ENCODE peak calls at places on chromosome 5, in six cellular contexts. One of them, this sample, is unnamed.

GRCh38 chr5:10355071-10355889 is 1.8 kb downstream of the MARCHF6 start:
- DNase-seq in GM23338: no peak
- DNase-seq in activated CD4-positive, alpha-beta T cell treated with anti-CD3 and anti-CD28 coated beads for 48 hours: peak
- DNase-seq in stimulated activated CD4-positive, alpha-beta T cell treated with anti-CD3 and anti-CD28 coated beads, Interleukin-1b, Interleukin-23, amount 100 ng/mL, for 24 hours: no peak
- DNase-seq in frontal cortex: no peak
- DNase-seq in retinal pigment epithelial cell: no peak
- DNase-seq in this sample: no peak

GRCh38 chr5:95626701-95627100 is 6.8 kb downstream of the GPR150 start:
- DNase-seq in GM23338: no peak
- DNase-seq in activated CD4-positive, alpha-beta T cell treated with anti-CD3 and anti-CD28 coated beads for 48 hours: no peak
- DNase-seq in stimulated activated CD4-positive, alpha-beta T cell treated with anti-CD3 and anti-CD28 coated beads, Interleukin-1b, Interleukin-23, amount 100 ng/mL, for 24 hours: no peak
- DNase-seq in frontal cortex: no peak
- DNase-seq in retinal pigment epithelial cell: no peak
- DNase-seq in this sample: no peak

GRCh38 chr5:69083412-69083811 is 10.4 kb upstream of the SLC30A5 start:
- DNase-seq in GM23338: peak
- DNase-seq in activated CD4-positive, alpha-beta T cell treated with anti-CD3 and anti-CD28 coated beads for 48 hours: no peak
- DNase-seq in stimulated activated CD4-positive, alpha-beta T cell treated with anti-CD3 and anti-CD28 coated beads, Interleukin-1b, Interleukin-23, amount 100 ng/mL, for 24 hours: no peak
- DNase-seq in frontal cortex: no peak
- DNase-seq in retinal pigment epithelial cell: no peak
- DNase-seq in this sample: no peak

GRCh38 chr5:21058290-21058689 is 1070.3 kb upstream of the CDH18 start:
- DNase-seq in GM23338: no peak
- DNase-seq in activated CD4-positive, alpha-beta T cell treated with anti-CD3 and anti-CD28 coated beads for 48 hours: no peak
- DNase-seq in stimulated activated CD4-positive, alpha-beta T cell treated with anti-CD3 and anti-CD28 coated beads, Interleukin-1b, Interleukin-23, amount 100 ng/mL, for 24 hours: no peak
- DNase-seq in frontal cortex: no peak
- DNase-seq in retinal pigment epithelial cell: no peak
- DNase-seq in this sample: no peak

GRCh38 chr5:6820851-6821479 is 107.7 kb downstream of the TENT4A start:
- DNase-seq in GM23338: peak
- DNase-seq in activated CD4-positive, alpha-beta T cell treated with anti-CD3 and anti-CD28 coated beads for 48 hours: peak
- DNase-seq in stimulated activated CD4-positive, alpha-beta T cell treated with anti-CD3 and anti-CD28 coated beads, Interleukin-1b, Interleukin-23, amount 100 ng/mL, for 24 hours: peak
- DNase-seq in frontal cortex: no peak
- DNase-seq in retinal pigment epithelial cell: no peak
- DNase-seq in this sample: peak

GRCh38 chr5:104345513-104345823 is 782.9 kb upstream of the NUDT12 start:
- DNase-seq in GM23338: no peak
- DNase-seq in activated CD4-positive, alpha-beta T cell treated with anti-CD3 and anti-CD28 coated beads for 48 hours: no peak
- DNase-seq in stimulated activated CD4-positive, alpha-beta T cell treated with anti-CD3 and anti-CD28 coated beads, Interleukin-1b, Interleukin-23, amount 100 ng/mL, for 24 hours: no peak
- DNase-seq in frontal cortex: no peak
- DNase-seq in retinal pigment epithelial cell: no peak
- DNase-seq in this sample: no peak

GRCh38 chr5:24222866-24223265 is 421.9 kb downstream of the CDH10 start:
- DNase-seq in GM23338: no peak
- DNase-seq in activated CD4-positive, alpha-beta T cell treated with anti-CD3 and anti-CD28 coated beads for 48 hours: no peak
- DNase-seq in stimulated activated CD4-positive, alpha-beta T cell treated with anti-CD3 and anti-CD28 coated beads, Interleukin-1b, Interleukin-23, amount 100 ng/mL, for 24 hours: no peak
- DNase-seq in frontal cortex: no peak
- DNase-seq in retinal pigment epithelial cell: no peak
- DNase-seq in this sample: no peak

GRCh38 chr5:73189816-73190451 is 16.9 kb downstream of the TMEM174 start:
- DNase-seq in GM23338: peak
- DNase-seq in activated CD4-positive, alpha-beta T cell treated with anti-CD3 and anti-CD28 coated beads for 48 hours: no peak
- DNase-seq in stimulated activated CD4-positive, alpha-beta T cell treated with anti-CD3 and anti-CD28 coated beads, Interleukin-1b, Interleukin-23, amount 100 ng/mL, for 24 hours: no peak
- DNase-seq in frontal cortex: no peak
- DNase-seq in retinal pigment epithelial cell: no peak
- DNase-seq in this sample: peak

GRCh38 chr5:42840842-42841574 is 29.3 kb upstream of the SELENOP start:
- DNase-seq in GM23338: no peak
- DNase-seq in activated CD4-positive, alpha-beta T cell treated with anti-CD3 and anti-CD28 coated beads for 48 hours: no peak
- DNase-seq in stimulated activated CD4-positive, alpha-beta T cell treated with anti-CD3 and anti-CD28 coated beads, Interleukin-1b, Interleukin-23, amount 100 ng/mL, for 24 hours: no peak
- DNase-seq in frontal cortex: no peak
- DNase-seq in retinal pigment epithelial cell: no peak
- DNase-seq in this sample: no peak

GRCh38 chr5:131258733-131259132 is 5.1 kb upstream of the CDC42SE2 start:
- DNase-seq in GM23338: no peak
- DNase-seq in activated CD4-positive, alpha-beta T cell treated with anti-CD3 and anti-CD28 coated beads for 48 hours: no peak
- DNase-seq in stimulated activated CD4-positive, alpha-beta T cell treated with anti-CD3 and anti-CD28 coated beads, Interleukin-1b, Interleukin-23, amount 100 ng/mL, for 24 hours: no peak
- DNase-seq in frontal cortex: no peak
- DNase-seq in retinal pigment epithelial cell: no peak
- DNase-seq in this sample: no peak

GRCh38 chr5:107542428-107542827 is 128.3 kb downstream of the EFNA5 start:
- DNase-seq in GM23338: no peak
- DNase-seq in activated CD4-positive, alpha-beta T cell treated with anti-CD3 and anti-CD28 coated beads for 48 hours: no peak
- DNase-seq in stimulated activated CD4-positive, alpha-beta T cell treated with anti-CD3 and anti-CD28 coated beads, Interleukin-1b, Interleukin-23, amount 100 ng/mL, for 24 hours: no peak
- DNase-seq in frontal cortex: no peak
- DNase-seq in retinal pigment epithelial cell: peak
- DNase-seq in this sample: no peak

GRCh38 chr5:153883829-153884228 is 154.9 kb downstream of the FAM114A2 start:
- DNase-seq in GM23338: no peak
- DNase-seq in activated CD4-positive, alpha-beta T cell treated with anti-CD3 and anti-CD28 coated beads for 48 hours: no peak
- DNase-seq in stimulated activated CD4-positive, alpha-beta T cell treated with anti-CD3 and anti-CD28 coated beads, Interleukin-1b, Interleukin-23, amount 100 ng/mL, for 24 hours: no peak
- DNase-seq in frontal cortex: no peak
- DNase-seq in retinal pigment epithelial cell: no peak
- DNase-seq in this sample: no peak

GRCh38 chr5:135051872-135052271 is 17.8 kb upstream of the PITX1 start:
- DNase-seq in GM23338: no peak
- DNase-seq in activated CD4-positive, alpha-beta T cell treated with anti-CD3 and anti-CD28 coated beads for 48 hours: no peak
- DNase-seq in stimulated activated CD4-positive, alpha-beta T cell treated with anti-CD3 and anti-CD28 coated beads, Interleukin-1b, Interleukin-23, amount 100 ng/mL, for 24 hours: no peak
- DNase-seq in frontal cortex: no peak
- DNase-seq in retinal pigment epithelial cell: no peak
- DNase-seq in this sample: no peak

GRCh38 chr5:40017151-40017550 is 592.4 kb upstream of the DAB2 start:
- DNase-seq in GM23338: no peak
- DNase-seq in activated CD4-positive, alpha-beta T cell treated with anti-CD3 and anti-CD28 coated beads for 48 hours: no peak
- DNase-seq in stimulated activated CD4-positive, alpha-beta T cell treated with anti-CD3 and anti-CD28 coated beads, Interleukin-1b, Interleukin-23, amount 100 ng/mL, for 24 hours: no peak
- DNase-seq in frontal cortex: no peak
- DNase-seq in retinal pigment epithelial cell: no peak
- DNase-seq in this sample: no peak

GRCh38 chr5:171129308-171129707 is 179.7 kb upstream of the TLX3 start:
- DNase-seq in GM23338: peak
- DNase-seq in activated CD4-positive, alpha-beta T cell treated with anti-CD3 and anti-CD28 coated beads for 48 hours: no peak
- DNase-seq in stimulated activated CD4-positive, alpha-beta T cell treated with anti-CD3 and anti-CD28 coated beads, Interleukin-1b, Interleukin-23, amount 100 ng/mL, for 24 hours: no peak
- DNase-seq in frontal cortex: no peak
- DNase-seq in retinal pigment epithelial cell: no peak
- DNase-seq in this sample: no peak

GRCh38 chr5:134136771-134137170 is 22.3 kb downstream of the TCF7 start:
- DNase-seq in GM23338: no peak
- DNase-seq in activated CD4-positive, alpha-beta T cell treated with anti-CD3 and anti-CD28 coated beads for 48 hours: no peak
- DNase-seq in stimulated activated CD4-positive, alpha-beta T cell treated with anti-CD3 and anti-CD28 coated beads, Interleukin-1b, Interleukin-23, amount 100 ng/mL, for 24 hours: no peak
- DNase-seq in frontal cortex: no peak
- DNase-seq in retinal pigment epithelial cell: no peak
- DNase-seq in this sample: no peak

GRCh38 chr5:174777116-174777515 is 52.7 kb downstream of the MSX2 start:
- DNase-seq in GM23338: no peak
- DNase-seq in activated CD4-positive, alpha-beta T cell treated with anti-CD3 and anti-CD28 coated beads for 48 hours: no peak
- DNase-seq in stimulated activated CD4-positive, alpha-beta T cell treated with anti-CD3 and anti-CD28 coated beads, Interleukin-1b, Interleukin-23, amount 100 ng/mL, for 24 hours: no peak
- DNase-seq in frontal cortex: no peak
- DNase-seq in retinal pigment epithelial cell: no peak
- DNase-seq in this sample: no peak

GRCh38 chr5:150590979-150591411 is 49.5 kb upstream of the SYNPO start:
- DNase-seq in GM23338: peak
- DNase-seq in activated CD4-positive, alpha-beta T cell treated with anti-CD3 and anti-CD28 coated beads for 48 hours: no peak
- DNase-seq in stimulated activated CD4-positive, alpha-beta T cell treated with anti-CD3 and anti-CD28 coated beads, Interleukin-1b, Interleukin-23, amount 100 ng/mL, for 24 hours: no peak
- DNase-seq in frontal cortex: no peak
- DNase-seq in retinal pigment epithelial cell: no peak
- DNase-seq in this sample: peak

GRCh38 chr5:85441138-85441537 is 1056.5 kb upstream of the EDIL3 start:
- DNase-seq in GM23338: no peak
- DNase-seq in activated CD4-positive, alpha-beta T cell treated with anti-CD3 and anti-CD28 coated beads for 48 hours: no peak
- DNase-seq in stimulated activated CD4-positive, alpha-beta T cell treated with anti-CD3 and anti-CD28 coated beads, Interleukin-1b, Interleukin-23, amount 100 ng/mL, for 24 hours: no peak
- DNase-seq in frontal cortex: no peak
- DNase-seq in retinal pigment epithelial cell: peak
- DNase-seq in this sample: no peak

GRCh38 chr5:34657550-34657921 is 1.4 kb downstream of the RAI14 start:
- DNase-seq in GM23338: peak
- DNase-seq in activated CD4-positive, alpha-beta T cell treated with anti-CD3 and anti-CD28 coated beads for 48 hours: no peak
- DNase-seq in stimulated activated CD4-positive, alpha-beta T cell treated with anti-CD3 and anti-CD28 coated beads, Interleukin-1b, Interleukin-23, amount 100 ng/mL, for 24 hours: no peak
- DNase-seq in frontal cortex: no peak
- DNase-seq in retinal pigment epithelial cell: no peak
- DNase-seq in this sample: peak

GRCh38 chr5:32714836-32715235 is 3.7 kb downstream of the NPR3 start:
- DNase-seq in GM23338: no peak
- DNase-seq in activated CD4-positive, alpha-beta T cell treated with anti-CD3 and anti-CD28 coated beads for 48 hours: no peak
- DNase-seq in stimulated activated CD4-positive, alpha-beta T cell treated with anti-CD3 and anti-CD28 coated beads, Interleukin-1b, Interleukin-23, amount 100 ng/mL, for 24 hours: no peak
- DNase-seq in frontal cortex: no peak
- DNase-seq in retinal pigment epithelial cell: no peak
- DNase-seq in this sample: no peak

GRCh38 chr5:170611446-170612088 is 107.7 kb downstream of the KCNIP1 start:
- DNase-seq in GM23338: no peak
- DNase-seq in activated CD4-positive, alpha-beta T cell treated with anti-CD3 and anti-CD28 coated beads for 48 hours: no peak
- DNase-seq in stimulated activated CD4-positive, alpha-beta T cell treated with anti-CD3 and anti-CD28 coated beads, Interleukin-1b, Interleukin-23, amount 100 ng/mL, for 24 hours: no peak
- DNase-seq in frontal cortex: no peak
- DNase-seq in retinal pigment epithelial cell: no peak
- DNase-seq in this sample: peak

This sample was measured in glutamatergic neuron.